ENCODE peak calls at places on chromosomes 12 and 14, in five cellular contexts. One of them, this sample, is unnamed. For H3K4me1, the result is how much of the 10 kb centered on the place peaks cover.

GRCh38 chr12:27592548-27592947 is 68.5 kb downstream of the PPFIBP1 start:
- DNase-seq in CD8-positive, alpha-beta T cell: no peak
- DNase-seq in body of pancreas: peak
- DNase-seq in A549: peak
- DNase-seq in aorta: peak
- DNase-seq in this sample: no peak

GRCh38 chr14:22002860-22003284 is 329.3 kb upstream of the OR4E1 start:
- DNase-seq in CD8-positive, alpha-beta T cell: peak
- DNase-seq in aorta: no peak
- DNase-seq in A549: peak
- DNase-seq in body of pancreas: no peak
- DNase-seq in this sample: no peak

GRCh38 chr14:76564471-76565119 is 188.7 kb downstream of the ESRRB start:
- DNase-seq in CD8-positive, alpha-beta T cell: no peak
- DNase-seq in body of pancreas: no peak
- DNase-seq in aorta: no peak
- DNase-seq in A549: peak
- DNase-seq in this sample: no peak

GRCh38 chr12:50026691-50027090 is 1.4 kb upstream of the RACGAP1 start:
- DNase-seq in CD8-positive, alpha-beta T cell: no peak
- DNase-seq in aorta: no peak
- DNase-seq in body of pancreas: no peak
- DNase-seq in A549: no peak
- DNase-seq in this sample: peak

GRCh38 chr14:36975834-36976233 is 196.6 kb downstream of the SLC25A21 start:
- DNase-seq in CD8-positive, alpha-beta T cell: no peak
- DNase-seq in body of pancreas: no peak
- DNase-seq in aorta: no peak
- DNase-seq in A549: peak
- DNase-seq in this sample: no peak

GRCh38 chr12:3257411-3257810 is 180.2 kb downstream of the TSPAN9 start:
- DNase-seq in A549: no peak
- DNase-seq in CD8-positive, alpha-beta T cell: no peak
- DNase-seq in body of pancreas: no peak
- DNase-seq in aorta: no peak
- DNase-seq in this sample: no peak

GRCh38 chr12:86634706-86635410 is 378.7 kb upstream of the MGAT4C start:
- DNase-seq in aorta: no peak
- DNase-seq in CD8-positive, alpha-beta T cell: no peak
- DNase-seq in body of pancreas: no peak
- DNase-seq in A549: peak
- DNase-seq in this sample: no peak

GRCh38 chr12:94732367-94732990 is 82.1 kb upstream of the TMCC3 start:
- DNase-seq in A549: no peak
- DNase-seq in body of pancreas: no peak
- DNase-seq in aorta: no peak
- DNase-seq in CD8-positive, alpha-beta T cell: no peak
- DNase-seq in this sample: no peak

GRCh38 chr14:97692084-97692483 is 894.9 kb downstream of the VRK1 start:
- DNase-seq in aorta: no peak
- DNase-seq in body of pancreas: no peak
- DNase-seq in A549: no peak
- DNase-seq in CD8-positive, alpha-beta T cell: no peak
- DNase-seq in this sample: no peak

GRCh38 chr14:71212683-71213107 is 305.4 kb downstream of the PCNX1 start:
- DNase-seq in A549: no peak
- DNase-seq in body of pancreas: no peak
- DNase-seq in aorta: no peak
- DNase-seq in CD8-positive, alpha-beta T cell: no peak
- DNase-seq in this sample: no peak

GRCh38 chr14:93090826-93091583 is 24.7 kb downstream of the ITPK1 start:
- DNase-seq in aorta: no peak
- DNase-seq in CD8-positive, alpha-beta T cell: no peak
- DNase-seq in A549: no peak
- DNase-seq in body of pancreas: no peak
- DNase-seq in this sample: no peak

GRCh38 chr12:63937381-63938168 is 93.1 kb downstream of the SRGAP1 start:
- DNase-seq in CD8-positive, alpha-beta T cell: no peak
- DNase-seq in aorta: no peak
- DNase-seq in body of pancreas: no peak
- DNase-seq in A549: no peak
- DNase-seq in this sample: no peak

GRCh38 chr12:100926669-100927248 is 132.2 kb downstream of the ANO4 start:
- DNase-seq in body of pancreas: peak
- DNase-seq in CD8-positive, alpha-beta T cell: no peak
- DNase-seq in aorta: no peak
- DNase-seq in A549: peak
- DNase-seq in this sample: no peak

GRCh38 chr14:32244404-32244803 is 41.3 kb upstream of the RNU6-8 start:
- DNase-seq in A549: peak
- DNase-seq in CD8-positive, alpha-beta T cell: no peak
- DNase-seq in body of pancreas: no peak
- DNase-seq in aorta: no peak
- DNase-seq in this sample: no peak

GRCh38 chr14:99164712-99165111 is 107.3 kb downstream of the BCL11B start:
- DNase-seq in CD8-positive, alpha-beta T cell: no peak
- DNase-seq in A549: no peak
- DNase-seq in aorta: no peak
- DNase-seq in body of pancreas: no peak
- DNase-seq in this sample: no peak

GRCh38 chr14:21965042-21965441 is 291.4 kb upstream of the OR4E1 start:
- DNase-seq in CD8-positive, alpha-beta T cell: no peak
- DNase-seq in A549: no peak
- DNase-seq in body of pancreas: no peak
- DNase-seq in aorta: no peak
- DNase-seq in this sample: no peak

GRCh38 chr12:132606466-132606865 is 3.9 kb downstream of the LRCOL1 start:
- DNase-seq in aorta: no peak
- DNase-seq in CD8-positive, alpha-beta T cell: no peak
- DNase-seq in body of pancreas: no peak
- DNase-seq in A549: no peak
- DNase-seq in this sample: no peak

GRCh38 chr12:120252071-120252906 is 13.2 kb downstream of the PXN start:
- DNase-seq in A549: no peak
- DNase-seq in body of pancreas: no peak
- DNase-seq in aorta: no peak
- DNase-seq in CD8-positive, alpha-beta T cell: peak
- DNase-seq in this sample: no peak

GRCh38 chr12:53989227-53990113 is 4.5 kb downstream of the HOXC10 start:
- DNase-seq in A549: peak
- DNase-seq in aorta: no peak
- DNase-seq in CD8-positive, alpha-beta T cell: no peak
- DNase-seq in body of pancreas: no peak
- DNase-seq in this sample: no peak

GRCh38 chr12:53990311-53991076 is 5.5 kb downstream of the HOXC10 start:
- DNase-seq in body of pancreas: no peak
- DNase-seq in A549: no peak
- DNase-seq in CD8-positive, alpha-beta T cell: no peak
- DNase-seq in aorta: no peak
- DNase-seq in this sample: no peak

GRCh38 chr12:53992377-53992776 is 7.4 kb downstream of the HOXC10 start:
- DNase-seq in aorta: no peak
- DNase-seq in CD8-positive, alpha-beta T cell: no peak
- DNase-seq in A549: no peak
- DNase-seq in body of pancreas: no peak
- DNase-seq in this sample: no peak

GRCh38 chr12:53988519-53989226 is 3.7 kb downstream of the HOXC10 start:
- DNase-seq in CD8-positive, alpha-beta T cell: no peak
- DNase-seq in body of pancreas: no peak
- DNase-seq in aorta: no peak
- DNase-seq in A549: no peak
- DNase-seq in this sample: no peak

DNA sequence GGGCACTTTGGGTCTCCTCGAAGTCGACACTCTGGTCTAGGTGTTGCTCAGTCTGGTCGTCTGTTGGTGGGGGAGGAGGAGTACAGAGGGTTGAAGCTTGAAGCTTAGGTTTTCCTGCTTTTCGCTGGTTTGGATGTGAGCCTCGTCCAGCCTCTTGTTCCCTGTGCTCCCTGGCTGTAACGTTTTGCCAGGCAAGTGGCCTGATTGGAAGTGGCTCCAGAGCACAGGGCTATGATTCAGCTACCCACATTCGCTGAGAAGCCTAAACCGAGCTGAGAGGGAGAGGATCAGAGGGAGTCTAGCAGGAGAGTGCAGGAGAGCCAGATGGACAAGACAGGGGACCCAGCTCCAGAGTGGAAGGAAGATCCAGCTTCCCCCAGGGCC is 6.1 kb downstream of the HOXC10 start:
- DNase-seq in aorta: no peak
- DNase-seq in A549: no peak
- DNase-seq in CD8-positive, alpha-beta T cell: no peak
- DNase-seq in body of pancreas: no peak
- DNase-seq in this sample: no peak
- H3K4me1 ChIP-seq in aorta: under half
- H3K4me1 ChIP-seq in A549: under half
- H3K4me1 ChIP-seq in CD8-positive, alpha-beta T cell: under half
- H3K4me1 ChIP-seq in body of pancreas: under half
- H3K4me1 ChIP-seq in this sample: under half

GRCh38 chr14:68359862-68360552 is 432.9 kb downstream of the ZFP36L1 start:
- DNase-seq in CD8-positive, alpha-beta T cell: no peak
- DNase-seq in aorta: peak
- DNase-seq in A549: peak
- DNase-seq in body of pancreas: peak
- DNase-seq in this sample: no peak
- H3K4me1 ChIP-seq in CD8-positive, alpha-beta T cell: under half
- H3K4me1 ChIP-seq in aorta: under half
- H3K4me1 ChIP-seq in A549: under half
- H3K4me1 ChIP-seq in body of pancreas: under half
- H3K4me1 ChIP-seq in this sample: under half

GRCh38 chr14:95679995-95680735 is 6.1 kb upstream of the TCL1B start:
- DNase-seq in aorta: no peak
- DNase-seq in body of pancreas: peak
- DNase-seq in CD8-positive, alpha-beta T cell: no peak
- DNase-seq in A549: peak
- DNase-seq in this sample: no peak
- H3K4me1 ChIP-seq in aorta: under half
- H3K4me1 ChIP-seq in body of pancreas: under half
- H3K4me1 ChIP-seq in CD8-positive, alpha-beta T cell: under half
- H3K4me1 ChIP-seq in A549: under half
- H3K4me1 ChIP-seq in this sample: under half

DNA sequence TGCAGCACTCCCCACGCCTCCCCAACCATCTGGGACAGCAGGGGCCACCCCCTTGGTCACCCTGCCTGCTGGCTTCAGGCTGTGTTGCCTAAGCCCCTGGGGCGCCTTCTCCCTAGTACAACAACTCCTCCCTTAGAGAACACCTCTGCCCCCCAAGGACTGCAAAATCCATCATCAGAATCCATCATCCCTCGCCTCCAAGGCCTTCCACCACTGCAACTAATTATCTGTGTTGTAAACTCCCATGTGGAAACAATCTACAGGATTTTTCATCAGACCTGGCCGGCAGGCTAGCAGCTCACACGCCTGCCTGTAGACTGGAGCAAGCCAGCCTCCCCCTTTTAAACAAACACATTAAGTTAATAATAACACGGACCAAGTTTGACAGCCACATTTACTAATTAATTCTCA is 36.8 kb downstream of the ZFP36L1 start:
- DNase-seq in CD8-positive, alpha-beta T cell: no peak
- DNase-seq in aorta: no peak
- DNase-seq in A549: no peak
- DNase-seq in body of pancreas: no peak
- DNase-seq in this sample: no peak
- H3K4me1 ChIP-seq in CD8-positive, alpha-beta T cell: under half
- H3K4me1 ChIP-seq in aorta: under half
- H3K4me1 ChIP-seq in A549: under half
- H3K4me1 ChIP-seq in body of pancreas: half or more
- H3K4me1 ChIP-seq in this sample: under half

DNA sequence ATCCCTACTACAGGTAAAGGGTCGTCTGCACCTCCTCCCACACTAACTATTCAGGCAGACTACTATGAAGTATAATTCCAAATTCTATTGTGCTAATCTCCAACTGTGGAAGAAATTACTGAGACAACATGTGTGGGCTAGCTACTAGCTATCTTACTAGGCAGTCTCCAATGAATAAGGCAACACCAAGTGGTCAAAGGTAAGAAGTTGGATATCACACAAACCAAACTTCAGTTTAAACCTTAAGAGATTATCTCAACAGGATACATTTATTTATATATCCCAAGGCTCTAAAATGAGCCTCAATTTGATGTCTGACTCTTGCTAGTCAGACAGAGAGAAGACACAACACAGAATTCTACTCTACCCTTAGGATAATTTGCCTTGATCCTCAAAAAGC is 14.1 kb downstream of the MED13L start:
- DNase-seq in A549: no peak
- DNase-seq in aorta: no peak
- DNase-seq in CD8-positive, alpha-beta T cell: no peak
- DNase-seq in body of pancreas: no peak
- DNase-seq in this sample: no peak
- H3K4me1 ChIP-seq in A549: half or more
- H3K4me1 ChIP-seq in aorta: under half
- H3K4me1 ChIP-seq in CD8-positive, alpha-beta T cell: half or more
- H3K4me1 ChIP-seq in body of pancreas: half or more
- H3K4me1 ChIP-seq in this sample: half or more

GRCh38 chr12:111759276-111759675 is 7.5 kb upstream of the ALDH2 start:
- DNase-seq in A549: no peak
- DNase-seq in body of pancreas: no peak
- DNase-seq in CD8-positive, alpha-beta T cell: no peak
- DNase-seq in aorta: no peak
- DNase-seq in this sample: no peak
- H3K4me1 ChIP-seq in A549: under half
- H3K4me1 ChIP-seq in body of pancreas: under half
- H3K4me1 ChIP-seq in CD8-positive, alpha-beta T cell: under half
- H3K4me1 ChIP-seq in aorta: under half
- H3K4me1 ChIP-seq in this sample: under half

DNA sequence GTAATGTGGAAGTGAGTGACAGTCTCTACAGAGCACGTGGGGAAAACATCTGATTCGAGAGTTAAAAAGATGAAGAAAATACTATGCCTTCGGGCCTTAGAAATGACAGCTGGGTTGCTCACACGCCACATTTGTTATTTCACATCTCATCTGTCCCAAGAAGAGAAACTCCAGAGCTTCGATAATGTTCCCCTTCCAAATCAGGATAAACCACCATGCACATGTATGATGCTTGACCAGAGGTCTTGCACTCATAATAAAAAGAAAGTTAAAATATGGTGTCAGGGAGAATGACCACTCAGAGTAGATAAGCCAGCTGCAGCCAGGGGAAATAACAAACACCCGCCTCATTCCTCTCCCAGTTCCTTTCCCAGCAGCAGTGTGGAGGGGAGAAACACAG is 34.6 kb downstream of the NIN start:
- DNase-seq in A549: no peak
- DNase-seq in CD8-positive, alpha-beta T cell: no peak
- DNase-seq in body of pancreas: no peak
- DNase-seq in aorta: no peak
- DNase-seq in this sample: no peak
- H3K4me1 ChIP-seq in A549: under half
- H3K4me1 ChIP-seq in CD8-positive, alpha-beta T cell: under half
- H3K4me1 ChIP-seq in body of pancreas: under half
- H3K4me1 ChIP-seq in aorta: under half
- H3K4me1 ChIP-seq in this sample: under half

This sample was measured in vagina.